ENCODE peak calls at places on chromosomes 4 and X, in ten cellular contexts. O is fibroblast of lung, G is IMR-90, X is AG04450, V is left lung, B is uterus, M is tibial nerve, Z is ascending aorta, T is ovary, R is cardiac muscle cell. N is an unnamed sample. For H3K27me3, the result is how much of the 10 kb centered on the place peaks cover.

GRCh38 chrX:70289793-70290770 is at the start of the genes KIF4A and PDZD11:
- DNase-seq in R (peak), T (peak), O (peak), B (peak), M (peak), X (peak), V (peak), Z (peak), G (peak), N (peak)

GRCh38 chrX:57918750-57919436 is 8.6 kb upstream of the ZXDA start:
- DNase-seq in G (peak), X (no peak), O (no peak), M (peak), R (peak), Z (no peak), V (no peak), T (peak), B (no peak), N (no peak)

GRCh38 chr4:109729563-109730293 is at the start of gene PLA2G12A:
- DNase-seq in M (peak), Z (no peak), R (peak), B (peak), X (no peak), O (peak), V (peak), T (peak), G (peak), N (peak)

GRCh38 chr4:165095291-165095690 is 17.4 kb downstream of the TMEM192 start:
- DNase-seq in R (no peak), M (no peak), V (no peak), X (no peak), T (no peak), B (no peak), O (no peak), Z (no peak), G (no peak), N (no peak)

GRCh38 chrX:36787787-36788186 is 220.4 kb upstream of the FAM47C start:
- DNase-seq in O (no peak), G (no peak), Z (no peak), B (no peak), R (no peak), T (no peak), M (no peak), V (no peak), X (no peak), N (no peak)

GRCh38 chr4:20984011-20984836 is 284.0 kb downstream of the PACRGL start:
- DNase-seq in V (no peak), Z (no peak), B (no peak), T (peak), M (no peak), O (no peak), G (no peak), X (no peak), R (peak), N (no peak)

GRCh38 chr4:187618701-187619278 is 376.8 kb upstream of the ZFP42 start:
- DNase-seq in T (no peak), R (no peak), O (peak), X (peak), G (peak), B (no peak), Z (no peak), V (no peak), M (no peak), N (no peak)

GRCh38 chr4:55291227-55291629 is 54.8 kb upstream of the SRD5A3 start:
- DNase-seq in R (no peak), T (no peak), G (no peak), Z (no peak), V (no peak), X (no peak), O (peak), M (peak), B (no peak), N (no peak)

GRCh38 chr4:19026281-19026680 is 1004.7 kb upstream of the LCORL start:
- DNase-seq in R (no peak), G (no peak), B (peak), Z (no peak), T (no peak), O (peak), V (no peak), M (peak), X (no peak), N (no peak)

GRCh38 chr4:180664766-180665368 is 1578.3 kb upstream of the TENM3 start:
- DNase-seq in T (peak), O (peak), V (peak), Z (no peak), M (peak), B (peak), R (peak), X (peak), G (peak), N (peak)

GRCh38 chr4:2226261-2226660 is 15.7 kb downstream of the HAUS3 start:
- DNase-seq in V (no peak), Z (no peak), O (no peak), R (no peak), B (no peak), M (no peak), X (no peak), G (no peak), T (no peak), N (no peak)

GRCh38 chr4:110629214-110629754 is 6.4 kb upstream of the PITX2 start:
- DNase-seq in R (no peak), X (no peak), T (no peak), O (no peak), M (no peak), V (no peak), Z (no peak), G (no peak), B (no peak), N (no peak)

GRCh38 chrX:51889851-51890250 is 3.6 kb upstream of the MAGED1 start:
- DNase-seq in G (no peak), B (no peak), Z (no peak), X (no peak), M (no peak), R (no peak), O (no peak), V (no peak), T (no peak), N (no peak)

GRCh38 chr4:151276787-151277557 is at the start of gene PRSS48:
- DNase-seq in Z (no peak), T (peak), V (peak), O (peak), G (peak), R (peak), M (peak), X (no peak), B (no peak), N (peak)

GRCh38 chrX:150352114-150352513 is 11.0 kb upstream of the MAMLD1 start:
- DNase-seq in B (no peak), M (no peak), T (no peak), G (peak), R (no peak), V (no peak), Z (no peak), X (no peak), O (peak), N (no peak)

GRCh38 chr4:80266902-80267380 is 477 bp downstream of the FGF5 start:
- DNase-seq in T (peak), R (peak), Z (no peak), V (no peak), O (peak), M (no peak), G (peak), B (peak), X (no peak), N (no peak)

GRCh38 chrX:72306085-72306801 is 529 bp upstream of the CITED1 start:
- DNase-seq in V (no peak), B (no peak), X (no peak), R (peak), M (no peak), T (no peak), G (no peak), Z (no peak), O (peak), N (no peak)

DNA sequence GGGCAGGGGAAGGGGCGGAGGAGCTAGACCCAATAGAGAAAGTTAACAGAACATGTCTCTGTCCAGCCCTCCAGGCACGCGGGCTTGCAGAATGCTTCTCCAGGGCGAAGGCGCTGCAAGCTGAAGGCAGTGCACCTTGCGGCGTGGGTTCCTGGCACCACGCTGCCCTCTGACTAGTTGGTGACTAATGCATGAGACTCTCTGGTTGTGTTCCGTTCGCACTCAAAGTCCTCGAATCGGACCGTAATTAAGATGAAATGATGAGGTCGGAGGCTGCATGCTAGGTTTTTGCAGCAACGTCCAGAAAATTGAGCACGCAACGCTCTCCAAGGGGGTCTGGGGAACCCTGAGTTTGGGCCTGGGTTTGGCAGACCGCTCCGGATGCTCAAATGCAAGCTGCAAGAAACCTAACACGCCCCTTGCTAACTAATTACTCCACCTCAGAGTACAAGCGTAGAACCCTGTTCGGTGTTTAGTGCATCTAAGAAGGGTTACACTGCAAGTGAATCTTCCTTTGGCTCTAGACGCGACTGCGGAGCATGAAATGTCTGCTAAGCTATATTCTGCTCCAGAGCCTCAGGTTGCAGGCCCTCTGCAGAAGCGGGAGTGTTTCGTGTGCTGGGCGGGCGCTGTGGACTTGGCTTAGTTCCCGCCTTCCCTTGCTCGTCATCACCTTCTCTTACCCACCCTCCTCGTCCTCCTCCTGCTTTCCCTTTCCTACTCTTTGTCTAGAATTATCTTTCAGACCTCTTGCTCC is 57.1 kb upstream of the NKAP start:
- DNase-seq in T (no peak), G (peak), O (peak), M (no peak), Z (no peak), R (peak), X (no peak), B (no peak), V (no peak), N (no peak)
- H3K27me3 ChIP-seq in T (under half), G (under half), O (under half), M (under half), Z (under half), R (half or more), X (under half), B (under half), V (under half), N (under half)

DNA sequence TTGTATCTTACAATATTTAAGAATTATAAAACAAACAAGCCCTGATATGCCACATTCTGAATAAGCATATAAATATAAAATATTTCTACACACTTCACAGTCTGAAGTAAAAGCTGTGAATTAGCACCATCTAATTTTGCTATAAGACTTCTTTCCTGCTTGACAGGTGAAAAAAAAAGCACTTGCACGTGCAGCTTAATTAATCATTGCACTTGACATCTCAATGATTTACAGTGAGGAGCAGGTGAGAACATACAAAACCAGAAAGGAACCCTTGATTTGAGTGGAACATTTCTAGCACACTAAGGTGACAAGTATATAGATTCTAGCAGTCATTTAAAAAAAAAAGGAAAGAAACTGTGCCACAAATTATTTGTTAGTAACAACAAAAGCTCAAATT is 47.9 kb downstream of the CHIC2 start:
- DNase-seq in T (no peak), Z (no peak), R (peak), X (no peak), M (no peak), G (no peak), B (no peak), V (no peak), O (no peak), N (no peak)
- H3K27ac ChIP-seq in T (no peak), Z (no peak), R (no peak), X (no peak), M (no peak), G (no peak), B (no peak), V (no peak), O (no peak), N (no peak)

GRCh38 chrX:46572295-46572936 is 1.1 kb upstream of the CHST7 start:
- DNase-seq in V (no peak), B (no peak), X (no peak), O (no peak), G (no peak), R (no peak), M (no peak), T (no peak), Z (no peak), N (no peak)
- TF ChIP-seq CTCF in V (no peak), B (no peak), X (no peak), O (peak), G (no peak), R (no peak), M (no peak), T (no peak), Z (no peak), N (peak)

GRCh38 chr4:1003271-1004070 is 8.0 kb upstream of the FGFRL1 start:
- DNase-seq in G (no peak), V (no peak), B (no peak), T (no peak), M (no peak), X (no peak), Z (no peak), O (no peak), R (no peak), N (no peak)

GRCh38 chr4:1004071-1004418 is 7.4 kb upstream of the FGFRL1 start:
- DNase-seq in T (no peak), Z (no peak), O (no peak), G (no peak), M (no peak), B (no peak), X (no peak), R (no peak), V (no peak), N (no peak)

GRCh38 chr4:1001561-1002130 is 8.4 kb upstream of the SLC26A1 start:
- DNase-seq in Z (no peak), B (no peak), R (no peak), T (no peak), V (no peak), G (no peak), O (no peak), M (no peak), X (no peak), N (no peak)

GRCh38 chr4:1002131-1002630 is 9.0 kb upstream of the SLC26A1 start:
- DNase-seq in R (no peak), X (no peak), M (peak), V (no peak), B (peak), Z (no peak), T (no peak), G (no peak), O (no peak), N (no peak)

GRCh38 chr4:1002631-1003251 is 8.7 kb upstream of the FGFRL1 start:
- DNase-seq in Z (no peak), M (no peak), O (no peak), G (no peak), V (no peak), B (no peak), R (no peak), X (no peak), T (no peak), N (no peak)
- H3K27me3 ChIP-seq in Z (under half), M (under half), O (under half), G (half or more), V (half or more), B (under half), R (half or more), X (half or more), T (under half), N (half or more)

GRCh38 chr4:84378277-84378838 is 120.7 kb downstream of the NKX6-1 start:
- DNase-seq in G (no peak), M (no peak), Z (no peak), O (no peak), X (no peak), V (no peak), T (no peak), B (no peak), R (no peak), N (no peak)

GRCh38 chr4:84379881-84380618 is 119.0 kb downstream of the NKX6-1 start:
- DNase-seq in M (no peak), T (no peak), X (no peak), R (no peak), Z (no peak), B (no peak), V (no peak), O (peak), G (no peak), N (no peak)

GRCh38 chr4:84381759-84382158 is 117.3 kb downstream of the NKX6-1 start:
- DNase-seq in O (no peak), G (no peak), X (no peak), V (no peak), B (no peak), Z (no peak), R (no peak), M (no peak), T (no peak), N (no peak)

GRCh38 chr4:84378983-84379382 is 120.1 kb downstream of the NKX6-1 start:
- DNase-seq in Z (no peak), G (no peak), X (no peak), V (no peak), B (no peak), R (no peak), O (no peak), T (no peak), M (no peak), N (no peak)
- H3K27ac ChIP-seq in Z (no peak), G (no peak), X (no peak), V (no peak), B (no peak), R (no peak), O (no peak), T (no peak), M (no peak), N (no peak)

GRCh38 chr4:17599826-17600225 is 14.6 kb upstream of the MED28 start:
- DNase-seq in T (no peak), M (no peak), Z (no peak), R (no peak), B (no peak), X (no peak), V (no peak), O (no peak), G (no peak), N (no peak)

GRCh38 chr4:17595471-17596005 is 18.5 kb downstream of the LAP3 start:
- DNase-seq in M (no peak), T (no peak), V (no peak), R (no peak), O (no peak), Z (no peak), B (no peak), G (no peak), X (no peak), N (no peak)

GRCh38 chr4:17597517-17597916 is 16.9 kb upstream of the MED28 start:
- DNase-seq in V (no peak), O (no peak), Z (no peak), M (no peak), G (peak), T (no peak), X (no peak), B (no peak), R (no peak), N (no peak)
- TF ChIP-seq CTCF in V (no peak), O (peak), Z (no peak), M (no peak), G (peak), T (no peak), X (peak), B (no peak), R (peak), N (no peak)

GRCh38 chr4:163693211-163693610 is 198.7 kb downstream of the TMA16 start:
- DNase-seq in X (peak), O (peak), V (no peak), T (no peak), Z (no peak), G (peak), R (no peak), B (no peak), M (no peak), N (no peak)
- H3K27me3 ChIP-seq in X (under half), O (under half), V (under half), T (under half), Z (under half), G (under half), R (under half), B (under half), M (under half), N (under half)

N was measured in CD4-positive, alpha-beta T cell.